ENCODE peak calls at places on chromosome 22, in four cellular contexts. C, L, R and H are unnamed samples.

GRCh38 chr22:47213571-47214230 is 451.3 kb downstream of the TBC1D22A start:
- DNase-seq in C (no peak), L (no peak), R (no peak), H (no peak)

GRCh38 chr22:50059185-50059880 is 1.2 kb upstream of the TTLL8 start:
- DNase-seq in C (no peak), R (peak), L (no peak), H (no peak)

GRCh38 chr22:45268958-45269844 is 15.5 kb upstream of the UPK3A start:
- DNase-seq in C (peak), L (peak), R (peak), H (peak)

GRCh38 chr22:50502628-50503474 is 4.7 kb downstream of the LMF2 start:
- DNase-seq in R (no peak), C (no peak), L (no peak), H (no peak)

GRCh38 chr22:23071163-23072034 is 1.1 kb downstream of the GNAZ start:
- DNase-seq in C (no peak), R (no peak), L (no peak), H (no peak)

GRCh38 chr22:25098445-25099081 is 101.1 kb upstream of the CRYBB3 start:
- DNase-seq in L (no peak), R (no peak), C (no peak), H (no peak)

GRCh38 chr22:49211176-49211575 is 616.5 kb downstream of the BRD1 start:
- DNase-seq in C (no peak), R (no peak), L (no peak), H (no peak)

GRCh38 chr22:45006101-45006872 is 3.5 kb downstream of the PHF21B start:
- DNase-seq in C (no peak), L (no peak), R (peak), H (no peak)

GRCh38 chr22:35749808-35750207 is 32.1 kb downstream of the APOL5 start:
- DNase-seq in R (peak), C (no peak), L (no peak), H (no peak)

GRCh38 chr22:27632451-27633295 is 168.9 kb downstream of the MN1 start:
- DNase-seq in L (no peak), R (peak), C (peak), H (peak)

GRCh38 chr22:42369250-42370041 is 62.8 kb downstream of the NFAM1 start:
- DNase-seq in C (peak), R (peak), L (peak), H (peak)

GRCh38 chr22:42365942-42366660 is 66.1 kb downstream of the NFAM1 start:
- DNase-seq in C (no peak), L (no peak), R (no peak), H (no peak)

GRCh38 chr22:42366815-42367581 is 65.2 kb downstream of the NFAM1 start:
- DNase-seq in L (no peak), R (no peak), C (peak), H (no peak)

GRCh38 chr22:42367980-42368378 is 64.2 kb downstream of the NFAM1 start:
- DNase-seq in L (no peak), R (no peak), C (peak), H (no peak)

DNA sequence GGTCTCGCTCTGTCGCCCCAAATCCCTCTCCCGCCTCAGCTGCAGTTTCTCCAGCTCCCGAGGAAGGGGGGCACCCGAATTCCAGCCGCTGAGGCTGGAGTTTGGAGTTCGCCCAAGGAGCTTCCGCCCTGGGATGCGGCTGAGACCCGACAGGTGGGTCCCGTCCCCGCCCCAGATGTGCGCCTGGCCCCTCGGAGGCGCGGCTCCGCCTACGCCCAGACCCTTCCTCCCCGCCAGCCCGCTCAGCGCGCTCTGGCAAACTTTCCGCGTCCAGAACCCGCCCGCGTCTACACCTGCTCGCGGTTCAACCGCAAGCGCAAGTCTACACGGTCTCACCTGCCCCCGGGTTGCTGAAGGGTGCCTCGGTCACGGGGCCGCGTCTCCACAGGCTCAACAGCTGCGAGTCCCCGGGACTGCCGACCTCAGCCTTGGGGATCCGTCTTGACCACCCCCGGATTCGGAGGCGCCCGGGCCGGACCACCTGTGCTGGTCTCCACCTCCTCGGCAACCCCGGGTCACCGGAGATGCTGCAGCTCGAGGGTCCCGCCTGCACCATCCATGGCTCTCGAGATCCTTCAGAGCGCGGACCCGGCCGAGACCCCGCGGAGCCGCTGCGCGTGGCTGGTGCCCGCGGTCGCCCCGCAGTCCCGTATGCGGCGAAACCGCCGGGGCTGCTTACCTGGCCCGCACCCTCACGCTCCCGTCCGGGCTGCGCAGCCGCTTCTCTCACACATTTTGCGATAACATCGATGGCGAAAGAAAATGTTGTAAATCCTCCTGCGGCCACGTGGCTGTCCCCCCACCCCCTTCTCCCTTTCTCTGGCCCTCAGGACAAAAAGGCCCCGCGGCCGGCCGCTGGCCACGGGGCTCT is 63.6 kb downstream of the NFAM1 start:
- DNase-seq in L (no peak), R (no peak), C (no peak), H (no peak)
- TF ChIP-seq CTCF in L (no peak), R (no peak), C (no peak), H (no peak)

GRCh38 chr22:37427128-37427710 is at the start of gene ELFN2:
- DNase-seq in L (no peak), R (peak), C (peak), H (peak)
- H3K4me3 ChIP-seq in L (peak), R (peak), C (no peak), H (peak)

DNA sequence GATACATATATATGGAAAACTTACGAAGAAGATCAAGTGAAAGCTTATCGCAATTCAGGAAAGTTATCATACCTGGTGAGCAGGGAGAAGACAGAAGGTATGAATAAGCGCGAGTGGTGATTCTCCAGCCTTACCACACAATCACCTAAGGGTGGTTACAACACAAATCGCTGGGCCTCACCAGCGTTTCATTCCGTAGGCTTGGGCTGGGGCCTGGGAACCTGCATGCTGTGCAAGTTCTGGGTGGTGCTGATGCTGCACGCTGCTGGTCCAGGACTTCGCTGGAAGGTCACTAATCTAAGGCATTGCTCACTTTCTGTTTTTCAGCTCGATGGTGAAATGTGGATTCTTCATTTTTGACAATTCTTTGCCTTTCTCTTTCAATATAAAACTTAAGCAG is 76.6 kb upstream of the SLC25A18 start:
- DNase-seq in R (no peak), C (peak), L (no peak), H (no peak)
- TF ChIP-seq CTCF in R (no peak), C (no peak), L (no peak), H (no peak)

GRCh38 chr22:43385770-43386641 is 25.8 kb upstream of the MPPED1 start:
- DNase-seq in R (peak), L (peak), C (peak), H (peak)
- H3K4me3 ChIP-seq in R (no peak), L (no peak), C (no peak), H (no peak)